ENCODE peak calls at places on chromosomes 5 and 9, in seven cellular contexts. One of them, this sample, is unnamed.

GRCh38 chr5:14483504-14484157 is 98.0 kb upstream of the OTULINL start:
- DNase-seq in tibial artery: no peak
- DNase-seq in AG04449: no peak
- DNase-seq in CD4-positive, alpha-beta memory T cell: no peak
- DNase-seq in suprapubic skin: no peak
- DNase-seq in heart left ventricle: no peak
- DNase-seq in neural progenitor cell: no peak
- DNase-seq in this sample: no peak

GRCh38 chr5:157559301-157559700 is 16.3 kb downstream of the ADAM19 start:
- DNase-seq in neural progenitor cell: no peak
- DNase-seq in CD4-positive, alpha-beta memory T cell: no peak
- DNase-seq in tibial artery: no peak
- DNase-seq in suprapubic skin: no peak
- DNase-seq in heart left ventricle: no peak
- DNase-seq in AG04449: peak; percentile 75
- DNase-seq in this sample: no peak

GRCh38 chr9:34085581-34086500 is 37.2 kb upstream of the UBAP2 start:
- DNase-seq in suprapubic skin: no peak
- DNase-seq in heart left ventricle: peak; percentile 45
- DNase-seq in tibial artery: peak; percentile 33
- DNase-seq in AG04449: no peak
- DNase-seq in neural progenitor cell: no peak
- DNase-seq in CD4-positive, alpha-beta memory T cell: no peak
- DNase-seq in this sample: no peak

GRCh38 chr5:154541553-154541952 is 63.5 kb upstream of the HAND1 start:
- DNase-seq in AG04449: no peak
- DNase-seq in tibial artery: no peak
- DNase-seq in heart left ventricle: no peak
- DNase-seq in suprapubic skin: no peak
- DNase-seq in CD4-positive, alpha-beta memory T cell: no peak
- DNase-seq in neural progenitor cell: no peak
- DNase-seq in this sample: peak; percentile 43

GRCh38 chr9:121529237-121529987 is 29.8 kb upstream of the GGTA1 start:
- DNase-seq in heart left ventricle: peak; percentile 99
- DNase-seq in tibial artery: peak; percentile 97
- DNase-seq in CD4-positive, alpha-beta memory T cell: no peak
- DNase-seq in suprapubic skin: peak; percentile 94
- DNase-seq in neural progenitor cell: no peak
- DNase-seq in AG04449: peak; percentile 70
- DNase-seq in this sample: no peak

GRCh38 chr5:173302546-173303155 is 25.6 kb downstream of the STC2 start:
- DNase-seq in neural progenitor cell: peak; percentile 37
- DNase-seq in heart left ventricle: no peak
- DNase-seq in CD4-positive, alpha-beta memory T cell: no peak
- DNase-seq in AG04449: no peak
- DNase-seq in tibial artery: no peak
- DNase-seq in suprapubic skin: no peak
- DNase-seq in this sample: no peak

GRCh38 chr5:68046445-68046844 is 169.1 kb upstream of the PIK3R1 start:
- DNase-seq in heart left ventricle: no peak
- DNase-seq in suprapubic skin: no peak
- DNase-seq in neural progenitor cell: no peak
- DNase-seq in CD4-positive, alpha-beta memory T cell: no peak
- DNase-seq in AG04449: peak; percentile 97
- DNase-seq in tibial artery: peak; percentile 42
- DNase-seq in this sample: no peak

GRCh38 chr5:18281947-18282557 is 647.8 kb downstream of the TAF11L14 start:
- DNase-seq in neural progenitor cell: peak; percentile 25
- DNase-seq in suprapubic skin: no peak
- DNase-seq in tibial artery: no peak
- DNase-seq in CD4-positive, alpha-beta memory T cell: no peak
- DNase-seq in heart left ventricle: no peak
- DNase-seq in AG04449: peak; percentile 9
- DNase-seq in this sample: peak; percentile 25

GRCh38 chr9:137972988-137973470 is 95.4 kb downstream of the CACNA1B start:
- DNase-seq in tibial artery: no peak
- DNase-seq in CD4-positive, alpha-beta memory T cell: no peak
- DNase-seq in AG04449: no peak
- DNase-seq in neural progenitor cell: no peak
- DNase-seq in heart left ventricle: no peak
- DNase-seq in suprapubic skin: peak; percentile 66
- DNase-seq in this sample: no peak

GRCh38 chr9:124116683-124117363 is 105.3 kb downstream of the LHX2 start:
- DNase-seq in neural progenitor cell: no peak
- DNase-seq in AG04449: no peak
- DNase-seq in suprapubic skin: no peak
- DNase-seq in heart left ventricle: no peak
- DNase-seq in CD4-positive, alpha-beta memory T cell: no peak
- DNase-seq in tibial artery: no peak
- DNase-seq in this sample: no peak

GRCh38 chr5:151104795-151105194 is 24.0 kb upstream of the TNIP1 start:
- DNase-seq in tibial artery: peak; percentile 58
- DNase-seq in neural progenitor cell: no peak
- DNase-seq in AG04449: no peak
- DNase-seq in CD4-positive, alpha-beta memory T cell: no peak
- DNase-seq in suprapubic skin: peak; percentile 89
- DNase-seq in heart left ventricle: no peak
- DNase-seq in this sample: no peak

GRCh38 chr9:134606951-134607733 is 34.5 kb upstream of the COL5A1 start:
- DNase-seq in tibial artery: no peak
- DNase-seq in heart left ventricle: no peak
- DNase-seq in AG04449: no peak
- DNase-seq in neural progenitor cell: no peak
- DNase-seq in CD4-positive, alpha-beta memory T cell: no peak
- DNase-seq in suprapubic skin: no peak
- DNase-seq in this sample: peak; percentile 4

GRCh38 chr9:105500108-105500766 is 52.4 kb downstream of the FSD1L start:
- DNase-seq in AG04449: no peak
- DNase-seq in neural progenitor cell: no peak
- DNase-seq in suprapubic skin: no peak
- DNase-seq in heart left ventricle: no peak
- DNase-seq in tibial artery: no peak
- DNase-seq in CD4-positive, alpha-beta memory T cell: no peak
- DNase-seq in this sample: peak; percentile 8

GRCh38 chr5:15285901-15286583 is 213.9 kb upstream of the FBXL7 start:
- DNase-seq in suprapubic skin: no peak
- DNase-seq in neural progenitor cell: no peak
- DNase-seq in AG04449: no peak
- DNase-seq in tibial artery: no peak
- DNase-seq in heart left ventricle: peak; percentile 25
- DNase-seq in CD4-positive, alpha-beta memory T cell: no peak
- DNase-seq in this sample: no peak

GRCh38 chr9:128118472-128118857 is 9.1 kb downstream of the PTGES2 start:
- DNase-seq in suprapubic skin: no peak
- DNase-seq in tibial artery: no peak
- DNase-seq in heart left ventricle: no peak
- DNase-seq in CD4-positive, alpha-beta memory T cell: no peak
- DNase-seq in AG04449: no peak
- DNase-seq in neural progenitor cell: no peak
- DNase-seq in this sample: no peak

GRCh38 chr5:132103380-132103951 is 29.9 kb downstream of the CSF2 start:
- DNase-seq in CD4-positive, alpha-beta memory T cell: peak; percentile 81
- DNase-seq in suprapubic skin: no peak
- DNase-seq in AG04449: peak; percentile 73
- DNase-seq in neural progenitor cell: no peak
- DNase-seq in tibial artery: peak; percentile 90
- DNase-seq in heart left ventricle: peak; percentile 90
- DNase-seq in this sample: peak; percentile 89

GRCh38 chr5:95852567-95852966 is 30.0 kb upstream of the GLRX start:
- DNase-seq in AG04449: no peak
- DNase-seq in neural progenitor cell: no peak
- DNase-seq in tibial artery: no peak
- DNase-seq in CD4-positive, alpha-beta memory T cell: no peak
- DNase-seq in suprapubic skin: no peak
- DNase-seq in heart left ventricle: no peak
- DNase-seq in this sample: no peak
- H3K4me3 ChIP-seq in AG04449: no peak overlapping the region
- H3K4me3 ChIP-seq in neural progenitor cell: no peak overlapping the region
- H3K4me3 ChIP-seq in tibial artery: no peak overlapping the region
- H3K4me3 ChIP-seq in CD4-positive, alpha-beta memory T cell: no peak overlapping the region
- H3K4me3 ChIP-seq in suprapubic skin: no peak overlapping the region
- H3K4me3 ChIP-seq in heart left ventricle: no peak overlapping the region
- H3K4me3 ChIP-seq in this sample: no peak overlapping the region

DNA sequence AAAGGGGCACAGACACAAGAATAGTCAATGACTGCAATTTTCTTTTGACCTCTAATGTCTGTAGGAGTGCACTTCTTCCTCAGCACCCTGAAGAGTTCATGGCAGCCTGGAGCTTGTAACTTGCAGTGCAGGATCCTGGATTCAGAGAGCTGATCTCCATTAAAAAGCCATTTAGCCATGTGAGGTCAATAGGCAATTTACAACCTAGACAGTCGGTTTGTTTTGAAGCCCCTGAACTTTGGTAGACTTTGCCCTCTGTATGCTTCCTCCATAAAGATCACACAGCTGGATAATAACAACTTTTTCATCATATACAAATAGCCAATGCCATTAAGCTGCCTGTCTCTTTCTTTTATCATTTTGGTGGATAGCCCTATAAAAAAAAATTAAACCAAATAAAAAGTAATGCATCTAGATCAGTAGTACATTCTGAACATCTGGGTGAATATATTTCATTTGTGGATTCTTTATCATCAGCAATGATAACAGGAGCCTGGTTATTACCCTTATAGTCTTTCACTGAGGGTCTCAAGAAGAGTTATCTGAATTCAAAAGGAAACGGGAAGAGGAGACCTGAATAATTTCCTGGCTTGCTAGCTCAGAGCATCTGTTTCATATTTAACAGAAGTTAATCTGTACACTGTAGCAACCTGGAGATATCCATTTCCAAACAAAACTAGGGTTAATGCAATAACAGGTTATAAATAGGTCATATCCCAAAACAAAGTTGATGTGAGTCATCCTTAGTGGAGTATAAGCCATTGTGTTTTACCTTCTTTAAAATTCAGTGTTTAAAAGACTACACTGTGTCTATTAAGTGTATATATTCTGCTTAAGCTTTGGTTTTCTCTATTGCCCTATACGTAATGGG is 193.9 kb upstream of the ACTBL2 start:
- DNase-seq in suprapubic skin: no peak
- DNase-seq in heart left ventricle: no peak
- DNase-seq in tibial artery: no peak
- DNase-seq in AG04449: no peak
- DNase-seq in CD4-positive, alpha-beta memory T cell: no peak
- DNase-seq in neural progenitor cell: no peak
- DNase-seq in this sample: no peak
- H3K4me3 ChIP-seq in suprapubic skin: no peak overlapping the region
- H3K4me3 ChIP-seq in heart left ventricle: no peak overlapping the region
- H3K4me3 ChIP-seq in tibial artery: no peak overlapping the region
- H3K4me3 ChIP-seq in AG04449: no peak overlapping the region
- H3K4me3 ChIP-seq in CD4-positive, alpha-beta memory T cell: no peak overlapping the region
- H3K4me3 ChIP-seq in neural progenitor cell: no peak overlapping the region
- H3K4me3 ChIP-seq in this sample: no peak overlapping the region

GRCh38 chr5:55227738-55228430 is 769 bp upstream of the MCIDAS start:
- DNase-seq in heart left ventricle: no peak
- DNase-seq in CD4-positive, alpha-beta memory T cell: no peak
- DNase-seq in suprapubic skin: no peak
- DNase-seq in tibial artery: no peak
- DNase-seq in AG04449: no peak
- DNase-seq in neural progenitor cell: no peak
- DNase-seq in this sample: no peak
- H3K4me3 ChIP-seq in heart left ventricle: peak overlapping the region; percentile 18
- H3K4me3 ChIP-seq in CD4-positive, alpha-beta memory T cell: no peak overlapping the region
- H3K4me3 ChIP-seq in suprapubic skin: peak overlapping the region; percentile 45
- H3K4me3 ChIP-seq in tibial artery: peak overlapping the region; percentile 42
- H3K4me3 ChIP-seq in AG04449: no peak overlapping the region
- H3K4me3 ChIP-seq in neural progenitor cell: peak overlapping the region; percentile 49
- H3K4me3 ChIP-seq in this sample: peak overlapping the region; percentile 66

GRCh38 chr9:110672873-110673508 is 4.4 kb downstream of the MUSK start:
- DNase-seq in heart left ventricle: no peak
- DNase-seq in neural progenitor cell: no peak
- DNase-seq in CD4-positive, alpha-beta memory T cell: no peak
- DNase-seq in AG04449: no peak
- DNase-seq in suprapubic skin: no peak
- DNase-seq in tibial artery: no peak
- DNase-seq in this sample: no peak

GRCh38 chr9:110671849-110672248 is 3.3 kb downstream of the MUSK start:
- DNase-seq in AG04449: no peak
- DNase-seq in heart left ventricle: no peak
- DNase-seq in suprapubic skin: no peak
- DNase-seq in tibial artery: no peak
- DNase-seq in CD4-positive, alpha-beta memory T cell: no peak
- DNase-seq in neural progenitor cell: no peak
- DNase-seq in this sample: no peak

GRCh38 chr9:110669439-110669838 is 848 bp downstream of the MUSK start:
- DNase-seq in heart left ventricle: no peak
- DNase-seq in AG04449: no peak
- DNase-seq in neural progenitor cell: no peak
- DNase-seq in tibial artery: no peak
- DNase-seq in CD4-positive, alpha-beta memory T cell: no peak
- DNase-seq in suprapubic skin: no peak
- DNase-seq in this sample: no peak

DNA sequence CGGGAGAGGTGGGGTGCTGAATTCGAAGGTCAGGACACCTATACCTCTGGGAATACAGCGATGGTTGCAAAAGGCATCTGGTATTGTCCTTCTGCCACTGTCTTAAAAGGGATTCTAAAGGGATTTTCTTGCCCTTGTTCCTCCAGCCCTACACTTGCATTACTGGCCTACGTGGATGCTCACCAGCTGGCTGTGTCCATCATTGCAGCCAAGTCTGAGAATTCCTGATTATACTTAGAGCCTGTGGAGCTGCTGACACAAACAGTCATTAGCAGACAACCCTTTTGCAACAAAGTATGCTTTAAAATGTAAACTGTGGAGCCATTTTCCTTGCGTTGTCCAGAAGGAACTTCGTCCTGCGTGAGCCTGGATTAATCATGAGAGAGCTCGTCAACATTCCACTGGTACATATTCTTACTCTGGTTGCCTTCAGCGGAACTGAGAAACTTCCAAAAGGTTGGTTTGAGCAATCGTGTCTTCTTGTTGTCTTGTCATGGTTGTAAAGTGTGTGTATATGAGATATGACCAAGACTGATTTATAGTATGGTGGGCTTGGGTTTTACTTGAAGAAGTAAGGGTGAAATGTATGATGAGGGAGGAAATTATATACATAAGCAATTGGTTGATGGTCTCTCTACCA is at the start of gene MUSK:
- DNase-seq in neural progenitor cell: no peak
- DNase-seq in heart left ventricle: no peak
- DNase-seq in AG04449: no peak
- DNase-seq in tibial artery: no peak
- DNase-seq in suprapubic skin: no peak
- DNase-seq in CD4-positive, alpha-beta memory T cell: no peak
- DNase-seq in this sample: no peak
- H3K4me3 ChIP-seq in neural progenitor cell: no peak within 1 kb of the TSS
- H3K4me3 ChIP-seq in heart left ventricle: peak within 1 kb of the TSS; percentile 1
- H3K4me3 ChIP-seq in AG04449: no peak within 1 kb of the TSS
- H3K4me3 ChIP-seq in tibial artery: no peak within 1 kb of the TSS
- H3K4me3 ChIP-seq in suprapubic skin: no peak within 1 kb of the TSS
- H3K4me3 ChIP-seq in CD4-positive, alpha-beta memory T cell: no peak within 1 kb of the TSS
- H3K4me3 ChIP-seq in this sample: no peak within 1 kb of the TSS

GRCh38 chr5:146205499-146206202 is 2.2 kb downstream of the RBM27 start:
- DNase-seq in suprapubic skin: no peak
- DNase-seq in AG04449: no peak
- DNase-seq in neural progenitor cell: no peak
- DNase-seq in tibial artery: no peak
- DNase-seq in CD4-positive, alpha-beta memory T cell: no peak
- DNase-seq in heart left ventricle: no peak
- DNase-seq in this sample: no peak
- H3K4me3 ChIP-seq in suprapubic skin: no peak overlapping the region
- H3K4me3 ChIP-seq in AG04449: no peak overlapping the region
- H3K4me3 ChIP-seq in neural progenitor cell: peak overlapping the region; percentile 99
- H3K4me3 ChIP-seq in tibial artery: no peak overlapping the region
- H3K4me3 ChIP-seq in CD4-positive, alpha-beta memory T cell: no peak overlapping the region
- H3K4me3 ChIP-seq in heart left ventricle: no peak overlapping the region
- H3K4me3 ChIP-seq in this sample: peak overlapping the region; percentile 97